ENCODE peak calls at places on chromosomes 13 and 19, in ten cellular contexts. Q, U, T, L, X, K, V, I, P and Y are unnamed samples.

GRCh38 chr19:51145926-51146493 is 3.9 kb downstream of the SIGLEC7 start:
- DNase-seq in Q (no peak), U (no peak), T (no peak), L (no peak), X (no peak), K (no peak), V (no peak), I (no peak), P (no peak), Y (no peak)

GRCh38 chr19:41808663-41809566 is 12.5 kb downstream of the CEACAM3 start:
- DNase-seq in Q (no peak), U (peak; percentile 27), T (no peak), L (no peak), X (no peak), K (no peak), V (peak; percentile 34), I (no peak), P (no peak), Y (peak; percentile 6)

GRCh38 chr19:1451916-1452801 is 2.2 kb downstream of the APC2 start:
- DNase-seq in Q (peak; percentile 75), U (no peak), T (no peak), L (no peak), X (no peak), K (no peak), V (no peak), I (no peak), P (no peak), Y (no peak)

GRCh38 chr19:31354316-31354715 is 5.1 kb upstream of the TSHZ3 start:
- DNase-seq in Q (peak; percentile 39), U (no peak), T (no peak), L (no peak), X (no peak), K (no peak), V (no peak), I (no peak), P (no peak), Y (no peak)

GRCh38 chr19:35260694-35261304 is 8.0 kb upstream of the USF2 start:
- DNase-seq in Q (no peak), U (no peak), T (no peak), L (no peak), X (no peak), K (no peak), V (no peak), I (no peak), P (no peak), Y (no peak)

GRCh38 chr13:61536443-61536842 is 120.8 kb upstream of the PCDH20 start:
- DNase-seq in Q (no peak), U (no peak), T (no peak), L (no peak), X (no peak), K (no peak), V (no peak), I (no peak), P (no peak), Y (no peak)

GRCh38 chr13:41615520-41615838 is 158.1 kb downstream of the RGCC start:
- DNase-seq in Q (no peak), U (no peak), T (no peak), L (no peak), X (no peak), K (no peak), V (no peak), I (no peak), P (no peak), Y (no peak)

GRCh38 chr19:58252102-58252685 is 23.5 kb downstream of the ZNF544 start:
- DNase-seq in Q (no peak), U (no peak), T (no peak), L (peak; percentile 46), X (no peak), K (no peak), V (no peak), I (no peak), P (no peak), Y (no peak)

GRCh38 chr19:35142531-35143230 is 374 bp upstream of the FXYD7 start:
- DNase-seq in Q (peak; percentile 85), U (no peak), T (no peak), L (peak; percentile 63), X (peak; percentile 64), K (no peak), V (no peak), I (no peak), P (no peak), Y (peak; percentile 7)

GRCh38 chr13:112719016-112719415 is 29.2 kb downstream of the ATP11A start:
- DNase-seq in Q (no peak), U (no peak), T (no peak), L (no peak), X (no peak), K (no peak), V (no peak), I (peak; percentile 61), P (no peak), Y (no peak)

GRCh38 chr13:112953591-112954487 is 15.2 kb upstream of the MCF2L start:
- DNase-seq in Q (no peak), U (no peak), T (no peak), L (no peak), X (no peak), K (no peak), V (no peak), I (no peak), P (no peak), Y (no peak)

GRCh38 chr13:94656766-94657165 is 55.1 kb downstream of the GPR180 start:
- DNase-seq in Q (no peak), U (no peak), T (peak; percentile 38), L (peak; percentile 97), X (no peak), K (no peak), V (no peak), I (peak; percentile 99), P (peak; percentile 78), Y (no peak)